ENCODE peak calls at places on chromosomes 13 and 19, in nine cellular contexts. F is activated B cell treated with CpG ODN at 0.5 μM for 24 hours, G is left ventricle myocardium inferior, T is RWPE1, C is esophagus squamous epithelium, E is neural crest cell, K is endothelial cell, S is choroid plexus epithelial cell, Z is GM23338. M is an unnamed sample.

GRCh38 chr19:13953021-13953531 is 767 bp downstream of the DCAF15 start:
- DNase-seq in F (no peak), G (no peak), T (peak), C (no peak), E (no peak), K (no peak), S (peak), Z (peak), M (no peak)

GRCh38 chr19:45130888-45131615 is 29.7 kb downstream of the NKPD1 start:
- DNase-seq in F (no peak), G (no peak), T (peak), C (no peak), E (no peak), K (no peak), S (peak), Z (no peak), M (no peak)

GRCh38 chr13:25171517-25172302 is at the start of gene AMER2:
- DNase-seq in F (no peak), G (peak), T (no peak), C (no peak), E (peak), K (peak), S (peak), Z (peak), M (no peak)

GRCh38 chr13:79966502-79966901 is 374.4 kb downstream of the SPRY2 start:
- DNase-seq in F (no peak), G (no peak), T (no peak), C (no peak), E (no peak), K (no peak), S (no peak), Z (peak), M (no peak)

GRCh38 chr19:41694831-41695635 is 7.0 kb upstream of the CEACAM7 start:
- DNase-seq in F (no peak), G (no peak), T (no peak), C (no peak), E (no peak), K (no peak), S (no peak), Z (no peak), M (no peak)

GRCh38 chr19:9296336-9296735 is 13.3 kb downstream of the ZNF699 start:
- DNase-seq in F (no peak), G (no peak), T (no peak), C (no peak), E (no peak), K (no peak), S (no peak), Z (peak), M (no peak)

GRCh38 chr19:48784527-48784926 is 26.3 kb downstream of the BCAT2 start:
- DNase-seq in F (no peak), G (no peak), T (no peak), C (no peak), E (no peak), K (no peak), S (peak), Z (no peak), M (no peak)

GRCh38 chr13:98775844-98776598 is 23.5 kb upstream of the SLC15A1 start:
- DNase-seq in F (no peak), G (no peak), T (peak), C (no peak), E (no peak), K (no peak), S (peak), Z (no peak), M (no peak)

GRCh38 chr13:79404985-79405384 is 1.1 kb downstream of the RBM26 start:
- DNase-seq in F (no peak), G (no peak), T (peak), C (no peak), E (no peak), K (no peak), S (no peak), Z (peak), M (no peak)

GRCh38 chr13:94966380-94966779 is 254.0 kb upstream of the SOX21 start:
- DNase-seq in F (no peak), G (no peak), T (no peak), C (no peak), E (no peak), K (no peak), S (no peak), Z (no peak), M (no peak)

GRCh38 chr19:18203408-18203862 is 407 bp downstream of the RAB3A start:
- DNase-seq in F (no peak), G (peak), T (peak), C (no peak), E (no peak), K (peak), S (no peak), Z (no peak), M (no peak)

GRCh38 chr19:18202759-18203407 is 959 bp downstream of the RAB3A start:
- DNase-seq in F (peak), G (no peak), T (no peak), C (no peak), E (no peak), K (peak), S (no peak), Z (peak), M (no peak)

GRCh38 chr19:18205180-18205915 is 1.5 kb upstream of the RAB3A start:
- DNase-seq in F (peak), G (peak), T (peak), C (no peak), E (peak), K (peak), S (peak), Z (peak), M (no peak)

GRCh38 chr19:18204394-18205179 is 745 bp upstream of the RAB3A start:
- DNase-seq in F (peak), G (no peak), T (peak), C (no peak), E (peak), K (peak), S (no peak), Z (peak), M (no peak)

GRCh38 chr19:18203863-18204393 is at the start of gene RAB3A:
- DNase-seq in F (peak), G (peak), T (peak), C (peak), E (peak), K (peak), S (peak), Z (peak), M (peak)
- TF ChIP-seq CTCF in F (no peak), G (no peak), T (no peak), C (no peak), E (peak), K (no peak), S (no peak), Z (no peak), M (no peak)

GRCh38 chr13:62019858-62020257 is 604.2 kb upstream of the PCDH20 start:
- DNase-seq in F (no peak), G (no peak), T (no peak), C (no peak), E (no peak), K (no peak), S (no peak), Z (no peak), M (no peak)

GRCh38 chr13:62014299-62014698 is 598.6 kb upstream of the PCDH20 start:
- DNase-seq in F (no peak), G (no peak), T (peak), C (no peak), E (no peak), K (no peak), S (peak), Z (peak), M (no peak)
- TF ChIP-seq CTCF in F (no peak), G (peak), T (peak), C (no peak), E (peak), K (no peak), S (peak), Z (peak), M (no peak)

DNA sequence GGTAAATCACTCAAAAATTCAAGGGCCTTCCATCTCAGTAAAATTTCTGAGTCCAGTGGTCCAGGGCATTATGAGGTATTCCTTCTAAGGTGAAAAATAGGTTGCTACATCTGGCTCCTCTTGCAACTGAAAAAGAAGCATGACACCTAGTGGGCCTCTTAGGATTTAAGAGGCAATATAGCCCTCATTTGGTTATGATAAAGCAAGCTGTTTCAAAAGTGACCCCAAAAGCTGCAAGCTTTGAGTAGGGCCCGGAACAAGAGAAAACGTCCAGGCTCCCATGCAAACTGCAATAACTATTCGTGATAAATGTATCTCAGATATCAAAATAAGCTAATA is 1910.2 kb upstream of the PRR20A start:
- DNase-seq in F (no peak), G (no peak), T (peak), C (no peak), E (no peak), K (no peak), S (no peak), Z (peak), M (no peak)
- TF ChIP-seq CTCF in F (no peak), G (no peak), T (no peak), C (no peak), E (no peak), K (no peak), S (no peak), Z (peak), M (no peak)

DNA sequence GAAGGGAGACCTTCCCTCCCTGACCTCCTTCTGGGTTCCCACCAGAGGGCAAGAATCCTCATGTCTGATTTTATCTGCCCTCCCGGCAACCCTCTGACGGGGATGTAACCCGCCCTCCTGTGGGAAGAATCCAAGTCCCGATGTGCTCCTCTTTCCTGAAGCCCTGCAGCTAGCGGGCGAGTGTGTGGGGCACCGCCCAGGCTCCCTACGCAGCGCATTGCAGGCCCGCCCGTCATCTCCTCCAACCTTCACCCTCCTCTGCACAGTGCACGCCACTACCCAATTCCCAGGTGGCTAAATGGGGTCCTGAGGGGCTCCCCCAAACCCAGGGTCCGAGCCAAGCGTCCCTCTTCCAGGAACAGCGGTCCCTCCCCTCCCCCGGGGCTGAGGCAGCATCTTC is 7.3 kb downstream of the LAIR1 start:
- DNase-seq in F (no peak), G (no peak), T (no peak), C (no peak), E (no peak), K (no peak), S (no peak), Z (peak), M (no peak)
- TF ChIP-seq CTCF in F (no peak), G (no peak), T (no peak), C (no peak), E (no peak), K (no peak), S (no peak), Z (no peak), M (no peak)

GRCh38 chr13:109175666-109176065 is 546.3 kb downstream of the MYO16 start:
- DNase-seq in F (no peak), G (no peak), T (no peak), C (no peak), E (no peak), K (no peak), S (no peak), Z (no peak), M (no peak)
- TF ChIP-seq CTCF in F (no peak), G (no peak), T (no peak), C (no peak), E (no peak), K (no peak), S (no peak), Z (no peak), M (no peak)

DNA sequence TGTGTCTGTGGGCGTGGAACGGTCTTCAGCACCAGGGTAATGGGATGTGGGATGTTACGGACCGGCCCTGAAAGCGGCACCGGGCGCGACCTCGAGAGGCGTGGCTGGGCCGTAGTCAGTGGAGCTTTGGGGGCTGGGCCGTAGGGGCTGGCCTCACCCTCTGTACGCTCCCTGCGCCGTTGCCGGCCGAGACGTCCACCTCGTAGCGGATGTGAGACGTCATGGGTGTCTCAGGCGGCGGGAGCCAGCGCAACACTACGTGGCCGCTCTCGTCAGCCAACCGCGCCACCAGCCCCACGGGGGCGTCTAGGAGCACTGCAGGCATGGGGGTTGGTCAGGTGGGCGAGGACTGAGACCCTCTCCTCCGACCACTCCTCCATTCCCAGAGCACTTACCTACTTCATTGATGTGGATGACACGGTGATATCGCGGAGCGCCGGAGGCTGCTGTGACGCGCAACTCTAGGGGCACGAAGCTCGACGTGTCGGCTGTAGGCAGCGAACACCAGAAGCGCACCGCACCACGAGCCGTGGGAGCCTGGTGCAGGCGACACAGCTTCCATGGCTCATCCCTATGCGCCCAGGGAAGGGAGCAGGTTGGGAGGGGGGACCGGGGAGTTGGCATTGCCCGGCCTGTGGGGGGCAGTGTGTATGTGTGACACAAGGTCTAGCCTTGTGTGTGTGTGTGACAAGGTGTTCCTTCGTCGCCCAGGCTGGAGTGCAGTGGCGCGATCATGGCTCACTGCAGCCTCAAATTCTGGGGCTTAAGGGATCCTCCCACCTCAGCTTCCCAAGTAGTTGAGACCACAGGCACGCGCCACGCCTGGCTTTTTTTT is 2.4 kb downstream of the EPOR start:
- DNase-seq in F (peak), G (peak), T (peak), C (peak), E (peak), K (peak), S (peak), Z (peak), M (peak)
- TF ChIP-seq CTCF in F (no peak), G (no peak), T (no peak), C (no peak), E (peak), K (no peak), S (peak), Z (peak), M (peak)

GRCh38 chr13:104318121-104318520 is 1251.9 kb upstream of the SLC10A2 start:
- DNase-seq in F (no peak), G (no peak), T (no peak), C (no peak), E (no peak), K (no peak), S (peak), Z (peak), M (no peak)
- TF ChIP-seq CTCF in F (no peak), G (peak), T (peak), C (no peak), E (peak), K (no peak), S (peak), Z (peak), M (no peak)